ENCODE peak calls at places on chromosomes 16 and 17, in six cellular contexts. J is NCI-H748 treated with DMSO at 0.1 percent for 48 hours; T is adipocyte; K is right cardiac atrium; W is stimulated activated CD8-positive, alpha-beta memory T cell treated with anti-CD3 and anti-CD28 coated beads, Interleukin-15, amount 100 ng/mL, for 24 hours; Z is H54. Y is an unnamed sample.
A peak's percentile ranks its signal among the peaks of the same experiment; 100 is the strongest.

GRCh38 chr16:66858740-66859396 is 14.7 kb downstream of the CA7 start:
- DNase-seq in J (no peak), T (peak; percentile 59), K (peak; percentile 89), W (no peak), Z (peak; percentile 55), Y (no peak)

GRCh38 chr17:76147211-76148014 is 6.4 kb upstream of the FOXJ1 start:
- DNase-seq in J (peak; percentile 10), T (peak; percentile 73), K (no peak), W (no peak), Z (no peak), Y (no peak)

GRCh38 chr17:63823659-63824331 is 3.4 kb upstream of the PSMC5 start:
- DNase-seq in J (no peak), T (no peak), K (peak; percentile 45), W (no peak), Z (no peak), Y (no peak)

GRCh38 chr16:23924138-23924537 is 88.4 kb downstream of the PRKCB start:
- DNase-seq in J (no peak), T (no peak), K (no peak), W (no peak), Z (no peak), Y (no peak)

GRCh38 chr17:72567774-72568173 is 447.0 kb downstream of the SOX9 start:
- DNase-seq in J (peak; percentile 36), T (no peak), K (no peak), W (no peak), Z (no peak), Y (no peak)

GRCh38 chr16:57192146-57192545 is 6.0 kb downstream of the RSPRY1 start:
- DNase-seq in J (no peak), T (no peak), K (no peak), W (no peak), Z (no peak), Y (no peak)

GRCh38 chr17:6587310-6587709 is 31.0 kb upstream of the PITPNM3 start:
- DNase-seq in J (no peak), T (no peak), K (no peak), W (no peak), Z (no peak), Y (no peak)

GRCh38 chr17:2174471-2175293 is 119.8 kb downstream of the HIC1 start:
- DNase-seq in J (no peak), T (peak; percentile 87), K (peak; percentile 94), W (no peak), Z (no peak), Y (no peak)

GRCh38 chr16:86026916-86027315 is 128.0 kb downstream of the IRF8 start:
- DNase-seq in J (no peak), T (no peak), K (no peak), W (no peak), Z (no peak), Y (no peak)

GRCh38 chr17:58189436-58190146 is 2.9 kb upstream of the EPX start:
- DNase-seq in J (no peak), T (peak; percentile 54), K (peak; percentile 76), W (no peak), Z (peak; percentile 99), Y (no peak)

GRCh38 chr16:49443576-49443975 is 70.0 kb downstream of the C16orf78 start:
- DNase-seq in J (no peak), T (no peak), K (no peak), W (no peak), Z (no peak), Y (no peak)

GRCh38 chr17:54256530-54256929 is 433.8 kb downstream of the KIF2B start:
- DNase-seq in J (no peak), T (no peak), K (no peak), W (no peak), Z (no peak), Y (no peak)

GRCh38 chr17:32515677-32516383 is 29.0 kb downstream of the CDK5R1 start:
- DNase-seq in J (no peak), T (peak; percentile 22), K (no peak), W (no peak), Z (no peak), Y (no peak)

GRCh38 chr17:83070800-83071341 is 8.5 kb upstream of the METRNL start:
- DNase-seq in J (no peak), T (no peak), K (no peak), W (no peak), Z (no peak), Y (no peak)

GRCh38 chr16:53207810-53208752 is 153.3 kb downstream of the CHD9 start:
- DNase-seq in J (peak; percentile 78), T (peak; percentile 88), K (peak; percentile 35), W (no peak), Z (peak; percentile 44), Y (no peak)

GRCh38 chr17:65121916-65122821 is 15.0 kb upstream of the RGS9 start:
- DNase-seq in J (no peak), T (no peak), K (no peak), W (no peak), Z (no peak), Y (no peak)

GRCh38 chr16:60651351-60651750 is 1384.9 kb downstream of the CDH8 start:
- DNase-seq in J (no peak), T (no peak), K (no peak), W (no peak), Z (no peak), Y (no peak)

GRCh38 chr16:17607075-17607509 is 136.3 kb upstream of the XYLT1 start:
- DNase-seq in J (no peak), T (no peak), K (no peak), W (no peak), Z (no peak), Y (no peak)

GRCh38 chr17:19386276-19386863 is 620 bp downstream of the MFAP4 start:
- DNase-seq in J (no peak), T (peak; percentile 90), K (peak; percentile 81), W (no peak), Z (peak; percentile 94), Y (no peak)

GRCh38 chr17:82864721-82865240 is 25.0 kb upstream of the ZNF750 start:
- DNase-seq in J (no peak), T (no peak), K (no peak), W (no peak), Z (no peak), Y (no peak)

GRCh38 chr17:19897901-19898300 is 30.2 kb upstream of the ULK2 start:
- DNase-seq in J (no peak), T (peak; percentile 75), K (no peak), W (no peak), Z (peak; percentile 50), Y (no peak)

GRCh38 chr16:67910162-67910561 is 17.1 kb downstream of the PSKH1 start:
- DNase-seq in J (no peak), T (peak; percentile 53), K (no peak), W (no peak), Z (no peak), Y (no peak)

GRCh38 chr17:79947351-79948031 is 88.2 kb downstream of the TBC1D16 start:
- DNase-seq in J (no peak), T (no peak), K (peak; percentile 39), W (no peak), Z (peak; percentile 55), Y (peak; percentile 64)

GRCh38 chr17:79952915-79953314 is 82.8 kb downstream of the TBC1D16 start:
- DNase-seq in J (no peak), T (no peak), K (peak; percentile 7), W (no peak), Z (no peak), Y (peak; percentile 27)

GRCh38 chr16:66970775-66971725 is 10.0 kb downstream of the CES3 start:
- DNase-seq in J (no peak), T (no peak), K (peak; percentile 32), W (no peak), Z (peak; percentile 67), Y (no peak)

GRCh38 chr17:76972046-76972641 is 103.9 kb downstream of the MGAT5B start:
- DNase-seq in J (no peak), T (no peak), K (no peak), W (no peak), Z (no peak), Y (no peak)

GRCh38 chr16:526181-527014 is 1.1 kb upstream of the CAPN15 start:
- DNase-seq in J (no peak), T (peak; percentile 76), K (peak; percentile 88), W (no peak), Z (no peak), Y (no peak)

GRCh38 chr17:10683853-10684252 is 13.5 kb downstream of the SCO1 start:
- DNase-seq in J (no peak), T (peak; percentile 40), K (no peak), W (no peak), Z (no peak), Y (no peak)